ENCODE peak calls at places on chromosome 11, in five cellular contexts. P is HepG2, B is HCT116, L is K562, Y is GM12878. U is an unnamed sample.

GRCh38 chr11:111604392-111605009 is 2.3 kb downstream of the SIK2 start:
- DNase-seq in P (peak; percentile 61), B (peak; percentile 48), L (peak; percentile 39), Y (peak; percentile 23), U (peak; percentile 44)

GRCh38 chr11:9090488-9091043 is 833 bp downstream of the SCUBE2 start:
- DNase-seq in P (no peak), B (no peak), L (no peak), Y (no peak), U (peak; percentile 52)

GRCh38 chr11:84612645-84613044 is 1014.5 kb downstream of the DLG2 start:
- DNase-seq in P (no peak), B (no peak), L (no peak), Y (no peak), U (no peak)

GRCh38 chr11:2714463-2714800 is 14.6 kb upstream of the KCNQ1OT1 start:
- DNase-seq in P (no peak), B (no peak), L (no peak), Y (no peak), U (no peak)

GRCh38 chr11:73717136-73717535 is 43.7 kb downstream of the RAB6A start:
- DNase-seq in P (no peak), B (no peak), L (no peak), Y (no peak), U (no peak)

GRCh38 chr11:48098024-48098423 is 117.7 kb downstream of the PTPRJ start:
- DNase-seq in P (no peak), B (no peak), L (no peak), Y (no peak), U (no peak)

GRCh38 chr11:502288-503178 is 4.5 kb downstream of the RNH1 start:
- DNase-seq in P (no peak), B (no peak), L (no peak), Y (no peak), U (peak; percentile 28)

GRCh38 chr11:76455931-76456330 is 11.1 kb downstream of the EMSY start:
- DNase-seq in P (no peak), B (no peak), L (no peak), Y (no peak), U (no peak)

GRCh38 chr11:407651-408080 is 7.1 kb downstream of the SIGIRR start:
- DNase-seq in P (no peak), B (no peak), L (no peak), Y (no peak), U (no peak)

GRCh38 chr11:59556115-59556882 is 45.0 kb downstream of the OR4D9 start:
- DNase-seq in P (peak; percentile 81), B (peak; percentile 74), L (peak; percentile 57), Y (peak; percentile 58), U (peak; percentile 41)

GRCh38 chr11:116853461-116854073 is 16.1 kb upstream of the APOA1 start:
- DNase-seq in P (no peak), B (peak; percentile 34), L (no peak), Y (peak; percentile 90), U (no peak)

GRCh38 chr11:121777056-121777455 is 324.3 kb upstream of the SORL1-AS1 start:
- DNase-seq in P (no peak), B (no peak), L (no peak), Y (no peak), U (no peak)

GRCh38 chr11:111422494-111423249 is 43.6 kb upstream of the POU2AF1 start:
- DNase-seq in P (peak; percentile 82), B (peak; percentile 37), L (peak; percentile 51), Y (no peak), U (peak; percentile 64)

GRCh38 chr11:36091256-36091811 is 147.5 kb downstream of the LDLRAD3 start:
- DNase-seq in P (no peak), B (no peak), L (peak; percentile 26), Y (no peak), U (no peak)

GRCh38 chr11:63920126-63920869 is 3.3 kb upstream of the RCOR2 start:
- DNase-seq in P (peak; percentile 60), B (no peak), L (no peak), Y (no peak), U (peak; percentile 62)

GRCh38 chr11:75827562-75827961 is 12.6 kb downstream of the UVRAG start:
- DNase-seq in P (no peak), B (no peak), L (no peak), Y (no peak), U (no peak)

GRCh38 chr11:118434123-118434552 is 2.2 kb upstream of the KMT2A start:
- DNase-seq in P (peak; percentile 32), B (no peak), L (no peak), Y (no peak), U (peak; percentile 67)

GRCh38 chr11:75492181-75492820 is 33.4 kb downstream of the GDPD5 start:
- DNase-seq in P (no peak), B (no peak), L (peak; percentile 44), Y (no peak), U (no peak)

GRCh38 chr11:106031936-106032335 is 9.9 kb upstream of the MSANTD4 start:
- DNase-seq in P (no peak), B (no peak), L (no peak), Y (no peak), U (no peak)

GRCh38 chr11:17828311-17828751 is 93.8 kb downstream of the KCNC1 start:
- DNase-seq in P (no peak), B (no peak), L (no peak), Y (no peak), U (no peak)

GRCh38 chr11:14905104-14906033 is 13.3 kb upstream of the CYP2R1 start:
- DNase-seq in P (no peak), B (no peak), L (no peak), Y (no peak), U (peak; percentile 27)

GRCh38 chr11:132784441-132784840 is 747.9 kb downstream of the OPCML start:
- DNase-seq in P (no peak), B (no peak), L (no peak), Y (no peak), U (no peak)

GRCh38 chr11:47305734-47306483 is 36.0 kb downstream of the MADD start:
- DNase-seq in P (no peak), B (no peak), L (no peak), Y (no peak), U (no peak)

GRCh38 chr11:16815047-16815767 is 76.8 kb downstream of the C11orf58 start:
- DNase-seq in P (no peak), B (no peak), L (peak; percentile 15), Y (no peak), U (no peak)

GRCh38 chr11:119134389-119134978 is 13.1 kb downstream of the HINFP start:
- DNase-seq in P (no peak), B (no peak), L (no peak), Y (no peak), U (peak; percentile 48)

GRCh38 chr11:35609656-35610055 is 8.6 kb upstream of the FJX1 start:
- DNase-seq in P (no peak), B (no peak), L (no peak), Y (no peak), U (no peak)

GRCh38 chr11:225734-226453 is 10.2 kb downstream of the SIRT3 start:
- DNase-seq in P (no peak), B (no peak), L (no peak), Y (peak; percentile 53), U (no peak)

GRCh38 chr11:122050021-122050710 is 65.8 kb downstream of the BLID start:
- DNase-seq in P (no peak), B (no peak), L (no peak), Y (no peak), U (no peak)

GRCh38 chr11:36249271-36249670 is 40.0 kb downstream of the COMMD9 start:
- DNase-seq in P (no peak), B (no peak), L (no peak), Y (no peak), U (no peak)

GRCh38 chr11:33997473-33998347 is 53.8 kb upstream of the CAPRIN1 start:
- DNase-seq in P (no peak), B (no peak), L (no peak), Y (no peak), U (peak; percentile 33)

GRCh38 chr11:37978647-37979046 is 1380.6 kb upstream of the RAG2 start:
- DNase-seq in P (no peak), B (no peak), L (no peak), Y (no peak), U (no peak)

DNA sequence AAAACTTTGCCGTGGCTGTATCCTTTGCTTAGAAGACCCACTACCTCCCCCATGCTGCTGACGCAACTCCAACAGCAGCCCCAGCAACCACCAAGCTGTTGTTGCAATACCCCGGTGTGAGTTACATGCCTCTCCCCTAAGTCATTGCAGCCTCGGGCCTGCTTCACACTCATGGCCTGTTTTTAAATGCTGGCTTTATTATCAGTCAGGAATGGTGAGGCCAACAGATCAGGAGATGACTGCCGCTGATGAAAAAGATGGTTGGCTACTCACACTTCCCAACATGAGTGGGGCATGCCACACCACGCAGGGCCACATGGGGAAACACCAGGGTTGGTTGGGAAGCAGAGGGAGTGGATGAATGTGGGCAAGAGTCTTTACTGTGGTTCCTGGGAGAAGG is 171.5 kb upstream of the SYT13 start:
- DNase-seq in P (no peak), B (no peak), L (no peak), Y (no peak), U (no peak)
- TF ChIP-seq ZBTB33 in P (no peak), B (no peak), L (no peak), Y (no peak), U (no peak)

GRCh38 chr11:22521226-22521625 is 104.4 kb downstream of the FANCF start:
- DNase-seq in P (peak; percentile 1), B (peak; percentile 6), L (no peak), Y (no peak), U (no peak)
- TF ChIP-seq ZBTB33 in P (no peak), B (no peak), L (no peak), Y (no peak), U (no peak)

DNA sequence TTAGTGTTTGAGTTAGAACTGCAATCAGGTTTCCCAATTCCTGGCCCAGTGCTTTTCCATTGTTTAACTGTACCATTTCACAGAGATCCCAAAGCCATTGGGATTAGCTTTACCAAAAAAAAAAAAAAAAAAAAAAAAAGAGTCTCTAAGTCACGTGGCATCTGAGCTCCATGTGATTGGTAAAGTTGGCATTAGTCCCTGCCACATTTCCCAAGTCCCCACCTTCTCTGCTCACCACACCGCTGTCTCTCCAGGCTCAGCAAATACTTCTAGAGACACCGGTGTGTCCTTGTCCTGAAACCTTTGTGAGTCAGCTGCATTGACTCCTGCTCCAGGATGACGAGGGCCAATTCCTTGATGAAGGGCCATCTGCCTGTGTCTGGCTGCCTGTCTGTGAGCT is 305.3 kb downstream of the KIRREL3 start:
- DNase-seq in P (no peak), B (no peak), L (no peak), Y (no peak), U (no peak)
- TF ChIP-seq ZBTB33 in P (no peak), B (no peak), L (no peak), Y (no peak), U (no peak)

GRCh38 chr11:7600205-7600775 is 73.0 kb downstream of the CYB5R2 start:
- DNase-seq in P (peak; percentile 89), B (peak; percentile 18), L (no peak), Y (no peak), U (no peak)
- TF ChIP-seq ZBTB33 in P (no peak), B (no peak), L (no peak), Y (no peak), U (no peak)

DNA sequence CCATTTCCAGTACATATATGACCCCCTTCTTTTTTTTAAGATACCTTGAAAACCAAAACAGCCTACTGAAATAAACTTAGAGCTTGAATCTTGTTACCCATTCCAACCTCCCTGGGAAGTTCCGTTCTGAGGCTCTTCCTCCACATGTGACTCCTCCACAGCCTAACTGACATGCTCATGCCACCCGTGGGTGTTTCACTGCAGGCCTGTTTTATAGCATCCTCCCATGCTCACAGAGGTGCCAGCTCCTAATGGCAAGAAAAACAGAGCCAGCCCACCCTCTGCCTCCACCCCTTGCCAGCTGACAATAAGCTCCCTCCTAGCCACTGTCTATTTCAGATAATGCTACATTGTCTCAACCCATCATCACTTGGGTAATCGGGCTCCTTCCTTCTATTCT is 97.6 kb upstream of the E2F8 start:
- DNase-seq in P (no peak), B (no peak), L (no peak), Y (no peak), U (no peak)
- TF ChIP-seq ZBTB33 in P (no peak), B (no peak), L (no peak), Y (no peak), U (no peak)

GRCh38 chr11:65979261-65979759 is 17.8 kb downstream of the SART1 start:
- DNase-seq in P (no peak), B (no peak), L (no peak), Y (no peak), U (peak; percentile 27)
- TF ChIP-seq ZBTB33 in P (no peak), B (no peak), L (no peak), Y (no peak), U (no peak)